ENCODE peak calls at places on chromosomes 5 and 9, in four cellular contexts. J, A, Y and I are unnamed samples. For H3K9me3, the result is how much of the 10 kb centered on the place peaks cover.

GRCh38 chr5:178240772-178241171 is 8.2 kb upstream of the PHYKPL start:
- DNase-seq in J (peak), A (no peak), Y (no peak), I (no peak)

GRCh38 chr9:36317766-36318165 is 59.5 kb upstream of the GNE start:
- DNase-seq in J (no peak), A (peak), Y (no peak), I (no peak)

GRCh38 chr5:175821790-175822211 is 49.6 kb upstream of the CPLX2 start:
- DNase-seq in J (no peak), A (no peak), Y (no peak), I (no peak)

GRCh38 chr5:51882647-51883046 is 499.4 kb downstream of the ISL1 start:
- DNase-seq in J (no peak), A (no peak), Y (no peak), I (no peak)

GRCh38 chr5:164048527-164048926 is 543.1 kb downstream of the MAT2B start:
- DNase-seq in J (no peak), A (no peak), Y (no peak), I (no peak)

GRCh38 chr5:141172381-141173204 is at the start of gene PCDHB7:
- DNase-seq in J (no peak), A (no peak), Y (no peak), I (no peak)

GRCh38 chr5:149441986-149442385 is 62.9 kb upstream of the IL17B start:
- DNase-seq in J (no peak), A (no peak), Y (no peak), I (no peak)

GRCh38 chr5:160507181-160507811 is 85.6 kb downstream of the PTTG1 start:
- DNase-seq in J (no peak), A (peak), Y (no peak), I (no peak)

GRCh38 chr9:83630938-83631457 is 8.1 kb downstream of the IDNK start:
- DNase-seq in J (no peak), A (no peak), Y (no peak), I (no peak)

GRCh38 chr5:110865400-110866094 is 126.7 kb downstream of the SLC25A46 start:
- DNase-seq in J (no peak), A (no peak), Y (no peak), I (peak)

GRCh38 chr5:173831196-173831914 is 56.8 kb upstream of the CPEB4 start:
- DNase-seq in J (no peak), A (no peak), Y (no peak), I (no peak)

GRCh38 chr5:74104469-74104868 is 478.5 kb downstream of the ARHGEF28 start:
- DNase-seq in J (no peak), A (no peak), Y (no peak), I (no peak)

GRCh38 chr5:89097103-89097502 is 214.1 kb upstream of the MEF2C start:
- DNase-seq in J (no peak), A (no peak), Y (no peak), I (no peak)

GRCh38 chr9:1071730-1072129 is 21.6 kb downstream of the DMRT2 start:
- DNase-seq in J (no peak), A (peak), Y (no peak), I (no peak)

GRCh38 chr9:95793924-95794828 is 81.3 kb upstream of the ERCC6L2 start:
- DNase-seq in J (no peak), A (no peak), Y (no peak), I (no peak)

GRCh38 chr5:80959768-80960442 is at the start of gene RASGRF2:
- DNase-seq in J (no peak), A (peak), Y (no peak), I (peak)

GRCh38 chr5:42875785-42876374 is 64.2 kb upstream of the SELENOP start:
- DNase-seq in J (no peak), A (no peak), Y (no peak), I (no peak)

GRCh38 chr9:127084071-127085039 is 38.1 kb downstream of the ANGPTL2 start:
- DNase-seq in J (no peak), A (no peak), Y (no peak), I (no peak)

GRCh38 chr5:125668904-125669303 is 754.3 kb upstream of the GRAMD2B start:
- DNase-seq in J (no peak), A (no peak), Y (no peak), I (no peak)

GRCh38 chr5:14183187-14183939 is 40.2 kb downstream of the TRIO start:
- DNase-seq in J (no peak), A (no peak), Y (no peak), I (no peak)

GRCh38 chr9:107219486-107219853 is 63.6 kb upstream of the RAD23B start:
- DNase-seq in J (no peak), A (no peak), Y (no peak), I (no peak)

GRCh38 chr5:135241536-135241935 is 157.5 kb downstream of the MACROH2A1 start:
- DNase-seq in J (no peak), A (no peak), Y (no peak), I (no peak)

GRCh38 chr5:97534166-97534565 is 351.1 kb upstream of the RIOK2 start:
- DNase-seq in J (no peak), A (peak), Y (no peak), I (peak)

GRCh38 chr5:128092144-128092543 is 8.6 kb downstream of the SLC12A2 start:
- DNase-seq in J (no peak), A (no peak), Y (no peak), I (no peak)

GRCh38 chr5:16859346-16859745 is 76.7 kb downstream of the MYO10 start:
- DNase-seq in J (no peak), A (no peak), Y (no peak), I (no peak)

GRCh38 chr9:111965566-111966019 is 69.0 kb downstream of the UGCG start:
- DNase-seq in J (no peak), A (peak), Y (no peak), I (no peak)

GRCh38 chr5:68730220-68731010 is 363.4 kb upstream of the SLC30A5 start:
- DNase-seq in J (no peak), A (peak), Y (no peak), I (peak)

GRCh38 chr5:124742983-124743533 is 3.4 kb downstream of the ZNF608 start:
- DNase-seq in J (no peak), A (peak), Y (no peak), I (peak)

GRCh38 chr5:103079796-103080195 is 40.1 kb downstream of the GIN1 start:
- DNase-seq in J (peak), A (no peak), Y (no peak), I (no peak)

GRCh38 chr5:103075442-103075841 is 44.5 kb downstream of the GIN1 start:
- DNase-seq in J (no peak), A (no peak), Y (no peak), I (no peak)
- H3K9me3 ChIP-seq in J (under half), A (under half), Y (under half), I (under half)

GRCh38 chr9:136721339-136722092 is 9.1 kb downstream of the DIPK1B start:
- DNase-seq in J (peak), A (no peak), Y (no peak), I (peak)
- H3K9me3 ChIP-seq in J (under half), A (under half), Y (under half), I (under half)

GRCh38 chr5:154274828-154275185 is 84.3 kb downstream of the GALNT10 start:
- DNase-seq in J (no peak), A (no peak), Y (no peak), I (no peak)
- H3K9me3 ChIP-seq in J (under half), A (under half), Y (under half), I (under half)

GRCh38 chr5:19001054-19001453 is 986.9 kb downstream of the CDH18 start:
- DNase-seq in J (no peak), A (no peak), Y (no peak), I (no peak)

GRCh38 chr5:19001527-19001926 is 986.5 kb downstream of the CDH18 start:
- DNase-seq in J (no peak), A (no peak), Y (no peak), I (no peak)

GRCh38 chr5:18999478-18999877 is 988.5 kb downstream of the CDH18 start:
- DNase-seq in J (no peak), A (no peak), Y (no peak), I (no peak)

DNA sequence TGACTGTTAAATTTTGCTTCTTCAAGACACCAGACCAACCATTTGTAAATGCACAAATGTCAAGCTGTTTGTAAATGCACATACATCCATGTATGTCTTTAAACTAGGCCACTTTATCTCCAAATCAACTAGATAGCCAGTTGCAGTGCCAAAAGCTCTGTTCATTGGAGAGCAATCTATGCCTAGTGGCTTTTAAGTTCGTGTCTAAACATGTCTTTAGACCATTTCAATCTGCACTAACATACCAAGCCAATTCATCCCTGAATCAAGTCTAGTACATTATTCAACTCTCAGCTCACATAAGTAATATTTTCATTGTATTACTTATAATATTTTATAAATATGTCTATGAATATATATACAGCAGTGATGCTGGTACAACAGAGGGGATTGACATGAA is 985.9 kb downstream of the CDH18 start:
- DNase-seq in J (no peak), A (no peak), Y (no peak), I (no peak)
- H3K9me3 ChIP-seq in J (under half), A (under half), Y (under half), I (under half)

DNA sequence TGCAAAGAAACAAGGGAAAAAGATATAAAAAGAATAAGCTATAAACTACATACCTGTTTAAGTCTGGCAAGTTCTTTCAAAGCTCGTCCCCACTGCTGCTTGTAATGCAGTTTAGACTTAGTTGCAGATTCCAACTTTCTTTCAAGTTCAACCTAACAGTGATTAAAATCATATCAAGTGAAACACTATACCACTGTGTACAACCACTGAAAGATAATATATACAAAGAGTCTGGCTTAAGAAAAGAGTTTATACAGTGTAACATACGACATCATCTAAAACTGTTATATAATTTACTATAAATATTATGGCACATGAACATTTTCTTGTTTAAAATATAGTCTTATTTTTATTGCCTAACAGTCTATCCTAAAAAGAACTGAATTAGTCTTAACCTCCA is 58.8 kb downstream of the CEP120 start:
- DNase-seq in J (no peak), A (no peak), Y (no peak), I (no peak)
- H3K9me3 ChIP-seq in J (under half), A (under half), Y (under half), I (under half)